ENCODE peak calls at places on chromosome 2, in four cellular contexts. G, P, N and K are unnamed samples.

GRCh38 chr2:2838548-2838845 is 507.4 kb upstream of the MYT1L start:
- DNase-seq in G (no peak), P (no peak), N (no peak), K (no peak)

GRCh38 chr2:74815955-74816354 is 18.0 kb upstream of the HK2 start:
- DNase-seq in G (no peak), P (no peak), N (no peak), K (no peak)

GRCh38 chr2:240433973-240434727 is 1.3 kb upstream of the GPC1 start:
- DNase-seq in G (no peak), P (peak; percentile 97), N (peak; percentile 98), K (peak; percentile 95)

GRCh38 chr2:222179592-222179991 is 119.2 kb downstream of the PAX3 start:
- DNase-seq in G (no peak), P (no peak), N (no peak), K (no peak)

GRCh38 chr2:172242968-172243367 is 140.3 kb upstream of the DLX2 start:
- DNase-seq in G (no peak), P (no peak), N (no peak), K (no peak)

GRCh38 chr2:217919781-217920351 is 82.9 kb downstream of the TNS1 start:
- DNase-seq in G (no peak), P (peak; percentile 93), N (peak; percentile 91), K (peak; percentile 49)

GRCh38 chr2:203687161-203687560 is 19.3 kb upstream of the CD28 start:
- DNase-seq in G (no peak), P (peak; percentile 84), N (peak; percentile 31), K (peak; percentile 34)

GRCh38 chr2:37614061-37614802 is 57.2 kb downstream of the CDC42EP3 start:
- DNase-seq in G (no peak), P (peak; percentile 93), N (peak; percentile 95), K (peak; percentile 85)

GRCh38 chr2:17757321-17757720 is 3.4 kb downstream of the GEN1 start:
- DNase-seq in G (no peak), P (peak; percentile 76), N (peak; percentile 20), K (peak; percentile 59)

GRCh38 chr2:171630812-171631626 is 56.2 kb upstream of the DYNC1I2 start:
- DNase-seq in G (no peak), P (peak; percentile 11), N (no peak), K (peak; percentile 75)

GRCh38 chr2:54666741-54667639 is 56.5 kb upstream of the EML6 start:
- DNase-seq in G (no peak), P (peak; percentile 31), N (peak; percentile 23), K (peak; percentile 77)

GRCh38 chr2:218993345-218994315 is at the start of gene CRYBA2:
- DNase-seq in G (peak; percentile 19), P (peak; percentile 20), N (no peak), K (no peak)

GRCh38 chr2:39632871-39633270 is 32.8 kb upstream of the TMEM178A start:
- DNase-seq in G (no peak), P (peak; percentile 98), N (peak; percentile 84), K (peak; percentile 98)

GRCh38 chr2:79855264-79856006 is 342.6 kb downstream of the CTNNA2 start:
- DNase-seq in G (no peak), P (peak; percentile 25), N (peak; percentile 7), K (no peak)

GRCh38 chr2:238910751-238911351 is 63.0 kb downstream of the TWIST2 start:
- DNase-seq in G (no peak), P (no peak), N (no peak), K (no peak)

GRCh38 chr2:152284398-152284797 is 50.6 kb upstream of the FMNL2 start:
- DNase-seq in G (no peak), P (peak; percentile 34), N (no peak), K (peak; percentile 24)

GRCh38 chr2:32377928-32378327 is 21.1 kb downstream of the BIRC6 start:
- DNase-seq in G (no peak), P (no peak), N (no peak), K (no peak)

GRCh38 chr2:231665208-231665921 is 43.0 kb upstream of the PTMA start:
- DNase-seq in G (no peak), P (no peak), N (no peak), K (no peak)

GRCh38 chr2:179044500-179044899 is 5.4 kb downstream of the CCDC141 start:
- DNase-seq in G (peak; percentile 41), P (no peak), N (no peak), K (no peak)

GRCh38 chr2:23495661-23496114 is 110.7 kb downstream of the KLHL29 start:
- DNase-seq in G (no peak), P (no peak), N (no peak), K (no peak)

GRCh38 chr2:134402385-134402784 is 148.5 kb downstream of the MGAT5 start:
- DNase-seq in G (no peak), P (peak; percentile 34), N (peak; percentile 64), K (peak; percentile 95)

GRCh38 chr2:97858442-97858841 is 137.3 kb downstream of the TMEM131 start:
- DNase-seq in G (no peak), P (no peak), N (no peak), K (no peak)

GRCh38 chr2:207352978-207353377 is 176.8 kb upstream of the CREB1 start:
- DNase-seq in G (peak; percentile 24), P (no peak), N (peak; percentile 20), K (peak; percentile 20)

GRCh38 chr2:235752875-235753274 is 259.0 kb downstream of the AGAP1 start:
- DNase-seq in G (no peak), P (no peak), N (no peak), K (no peak)

GRCh38 chr2:43041661-43042360 is 184.6 kb downstream of the ZFP36L2 start:
- DNase-seq in G (no peak), P (peak; percentile 100), N (peak; percentile 97), K (peak; percentile 99)

GRCh38 chr2:162934191-162934590 is 95.6 kb upstream of the KCNH7 start:
- DNase-seq in G (no peak), P (peak; percentile 68), N (no peak), K (peak; percentile 2)

GRCh38 chr2:41319437-41319836 is 728.4 kb upstream of the PKDCC start:
- DNase-seq in G (no peak), P (no peak), N (no peak), K (no peak)

GRCh38 chr2:57181315-57182038 is 865.1 kb upstream of the VRK2 start:
- DNase-seq in G (no peak), P (peak; percentile 26), N (peak; percentile 1), K (peak; percentile 5)

GRCh38 chr2:151162185-151162584 is 99.5 kb downstream of the RBM43 start:
- DNase-seq in G (no peak), P (peak; percentile 37), N (peak; percentile 70), K (peak; percentile 75)
- TF ChIP-seq CTCF in G (no peak), P (peak; percentile 60), N (peak; percentile 53), K (peak; percentile 65)

DNA sequence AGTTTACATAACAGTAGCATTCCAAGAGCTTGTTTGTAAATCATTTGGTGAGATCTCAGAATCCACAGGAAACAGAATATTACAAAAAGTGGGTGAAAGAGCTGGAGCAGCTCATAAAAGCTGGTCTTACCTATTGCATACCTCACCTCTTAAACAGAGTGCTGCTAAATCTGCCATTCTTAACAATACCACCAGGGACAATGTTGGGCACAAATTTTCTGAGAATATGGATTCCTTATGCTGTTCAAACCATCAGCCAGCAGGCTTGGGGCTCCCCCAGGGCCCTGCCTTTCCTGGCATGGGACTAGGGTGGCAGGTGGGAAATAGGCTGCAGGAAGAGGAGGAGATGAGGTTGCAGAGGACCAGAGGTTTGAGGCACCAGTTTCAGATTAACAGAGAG is 55.6 kb downstream of the TGFA start:
- DNase-seq in G (no peak), P (no peak), N (no peak), K (no peak)
- TF ChIP-seq CTCF in G (peak; percentile 7), P (no peak), N (no peak), K (peak; percentile 9)

GRCh38 chr2:27093430-27094352 is 7.1 kb downstream of the KHK start:
- DNase-seq in G (no peak), P (no peak), N (no peak), K (no peak)
- TF ChIP-seq CTCF in G (no peak), P (no peak), N (no peak), K (no peak)

GRCh38 chr2:138787053-138787666 is 7.0 kb upstream of the NXPH2 start:
- DNase-seq in G (peak; percentile 32), P (peak; percentile 31), N (peak; percentile 37), K (peak; percentile 66)
- TF ChIP-seq CTCF in G (peak; percentile 82), P (peak; percentile 67), N (peak; percentile 68), K (peak; percentile 75)

GRCh38 chr2:96685592-96686459 is 43.3 kb downstream of the FER1L5 start:
- DNase-seq in G (no peak), P (peak; percentile 8), N (no peak), K (peak; percentile 11)
- TF ChIP-seq CTCF in G (no peak), P (no peak), N (no peak), K (no peak)